ENCODE peak calls at places on chromosomes 4 and X, in four cellular contexts. One of them, this sample, is unnamed.

GRCh38 chrX:152904151-152905080 is 6.5 kb downstream of the ZNF185 start:
- DNase-seq in K562: peak
- DNase-seq in H1: peak
- DNase-seq in HepG2: no peak
- DNase-seq in this sample: peak

GRCh38 chrX:143017272-143017671 is 8.5 kb upstream of the SPANXN4 start:
- DNase-seq in K562: no peak
- DNase-seq in H1: no peak
- DNase-seq in HepG2: no peak
- DNase-seq in this sample: no peak

GRCh38 chr4:177308125-177308524 is 1.5 kb upstream of the NEIL3 start:
- DNase-seq in K562: no peak
- DNase-seq in H1: no peak
- DNase-seq in HepG2: peak
- DNase-seq in this sample: no peak

GRCh38 chr4:101217353-101218031 is 129.8 kb downstream of the PPP3CA start:
- DNase-seq in K562: no peak
- DNase-seq in H1: no peak
- DNase-seq in HepG2: no peak
- DNase-seq in this sample: peak

GRCh38 chr4:188428935-188429334 is 289.7 kb downstream of the TRIML1 start:
- DNase-seq in K562: no peak
- DNase-seq in H1: no peak
- DNase-seq in HepG2: no peak
- DNase-seq in this sample: no peak

GRCh38 chr4:35562831-35563230 is 681.5 kb downstream of the ARAP2 start:
- DNase-seq in K562: no peak
- DNase-seq in H1: no peak
- DNase-seq in HepG2: no peak
- DNase-seq in this sample: no peak

GRCh38 chr4:99100876-99101275 is 12.3 kb upstream of the ADH5 start:
- DNase-seq in K562: no peak
- DNase-seq in H1: no peak
- DNase-seq in HepG2: no peak
- DNase-seq in this sample: no peak

GRCh38 chrX:105738162-105738561 is 84.2 kb upstream of the NRK start:
- DNase-seq in K562: no peak
- DNase-seq in H1: no peak
- DNase-seq in HepG2: no peak
- DNase-seq in this sample: no peak

GRCh38 chr4:5361968-5362367 is 310.7 kb downstream of the STK32B start:
- DNase-seq in K562: no peak
- DNase-seq in H1: no peak
- DNase-seq in HepG2: no peak
- DNase-seq in this sample: peak

GRCh38 chr4:45518832-45519231 is 605.0 kb downstream of the GABRG1 start:
- DNase-seq in K562: no peak
- DNase-seq in H1: no peak
- DNase-seq in HepG2: no peak
- DNase-seq in this sample: no peak

GRCh38 chrX:104342065-104342464 is 87.3 kb upstream of the ESX1 start:
- DNase-seq in K562: no peak
- DNase-seq in H1: no peak
- DNase-seq in HepG2: no peak
- DNase-seq in this sample: no peak

GRCh38 chr4:5462896-5463295 is 245.5 kb downstream of the EVC2 start:
- DNase-seq in K562: no peak
- DNase-seq in H1: peak
- DNase-seq in HepG2: no peak
- DNase-seq in this sample: no peak

GRCh38 chrX:123330229-123330942 is 146.3 kb downstream of the GRIA3 start:
- DNase-seq in K562: no peak
- DNase-seq in H1: no peak
- DNase-seq in HepG2: no peak
- DNase-seq in this sample: no peak

GRCh38 chr4:185437809-185438208 is 12.0 kb upstream of the UFSP2 start:
- DNase-seq in K562: no peak
- DNase-seq in H1: no peak
- DNase-seq in HepG2: no peak
- DNase-seq in this sample: no peak

GRCh38 chr4:185441479-185441878 is 15.7 kb upstream of the UFSP2 start:
- DNase-seq in K562: no peak
- DNase-seq in H1: no peak
- DNase-seq in HepG2: no peak
- DNase-seq in this sample: no peak
- TF ChIP-seq EZH2 in K562: no peak
- TF ChIP-seq EZH2 in H1: no peak
- TF ChIP-seq EZH2 in HepG2: no peak
- TF ChIP-seq EZH2 in this sample: no peak

GRCh38 chrX:17851854-17852253 is 9.2 kb downstream of the RAI2 start:
- DNase-seq in K562: no peak
- DNase-seq in H1: no peak
- DNase-seq in HepG2: no peak
- DNase-seq in this sample: no peak
- TF ChIP-seq JUN in K562: no peak
- TF ChIP-seq JUN in H1: no peak
- TF ChIP-seq JUN in HepG2: no peak
- TF ChIP-seq JUN in this sample: no peak

GRCh38 chr4:47143261-47143660 is 111.9 kb downstream of the GABRB1 start:
- DNase-seq in K562: no peak
- DNase-seq in H1: no peak
- DNase-seq in HepG2: no peak
- DNase-seq in this sample: no peak
- TF ChIP-seq EZH2 in K562: no peak
- TF ChIP-seq EZH2 in H1: no peak
- TF ChIP-seq EZH2 in HepG2: no peak
- TF ChIP-seq EZH2 in this sample: no peak

GRCh38 chrX:121755541-121755940 is 708.1 kb downstream of the GLUD2 start:
- DNase-seq in K562: no peak
- DNase-seq in H1: no peak
- DNase-seq in HepG2: no peak
- DNase-seq in this sample: no peak

DNA sequence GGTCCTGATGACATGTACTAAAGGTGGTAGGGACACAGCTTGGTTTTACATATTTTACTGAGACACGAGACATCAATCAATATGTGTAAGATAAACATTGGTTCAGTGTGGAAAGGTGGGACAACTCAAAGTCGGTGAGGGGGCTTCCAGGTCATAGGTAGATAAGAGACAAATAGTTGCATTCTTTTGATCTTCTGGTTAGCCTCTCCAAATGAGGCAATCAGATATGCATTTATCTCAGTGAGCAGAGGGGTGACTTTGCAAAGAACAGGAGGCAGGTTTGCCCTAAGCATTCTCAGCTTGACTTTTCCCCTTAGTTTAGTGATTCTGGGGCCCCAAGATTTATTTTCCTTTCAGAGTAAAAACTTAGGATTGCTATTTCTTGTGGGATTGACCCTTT is 706.9 kb downstream of the GLUD2 start:
- DNase-seq in K562: no peak
- DNase-seq in H1: no peak
- DNase-seq in HepG2: no peak
- DNase-seq in this sample: no peak
- TF ChIP-seq JUN in K562: no peak
- TF ChIP-seq JUN in H1: no peak
- TF ChIP-seq JUN in HepG2: no peak
- TF ChIP-seq JUN in this sample: no peak

DNA sequence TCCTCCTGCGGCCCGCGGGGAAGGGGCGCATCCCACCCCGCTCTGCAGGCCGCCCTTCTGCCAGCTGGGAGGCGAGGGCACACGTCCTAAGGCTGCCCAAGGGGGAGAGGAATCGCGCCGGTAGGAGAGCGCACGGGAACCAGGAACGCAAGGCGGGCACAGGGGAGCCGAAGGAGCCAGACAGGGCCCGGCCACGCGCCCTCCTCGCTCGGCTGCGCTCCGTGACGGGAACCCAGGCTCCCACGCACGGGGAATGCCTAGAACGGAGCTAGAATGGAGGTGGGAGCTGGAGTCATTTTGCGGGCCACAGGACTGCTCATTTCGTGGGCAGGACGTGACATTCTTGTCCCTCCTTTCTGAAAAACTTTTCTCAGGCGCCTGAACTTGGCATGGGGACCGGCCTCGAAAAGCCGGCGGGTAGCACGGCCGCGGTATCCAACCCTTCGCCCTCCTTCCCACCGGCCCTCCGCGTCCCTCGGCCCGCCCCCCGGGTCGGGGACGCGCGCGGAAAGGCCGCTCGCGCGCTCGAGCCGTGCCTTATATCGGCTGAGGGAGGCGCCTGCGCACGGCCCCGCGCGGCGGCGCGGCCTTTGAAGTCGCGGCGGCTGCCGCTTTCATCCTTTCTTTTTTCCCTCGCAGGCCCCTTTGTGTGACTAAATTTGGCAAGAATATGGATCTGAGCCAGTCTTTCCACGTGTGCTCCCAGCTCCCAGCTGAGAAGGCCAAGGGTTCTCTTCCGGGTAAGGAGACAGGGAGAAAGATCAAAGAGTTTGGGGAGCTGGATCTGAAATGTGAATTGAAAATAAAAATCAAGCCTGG is 4.3 kb upstream of the LEF1 start:
- DNase-seq in K562: peak
- DNase-seq in H1: peak
- DNase-seq in HepG2: peak
- DNase-seq in this sample: peak
- TF ChIP-seq EZH2 in K562: no peak
- TF ChIP-seq EZH2 in H1: peak
- TF ChIP-seq EZH2 in HepG2: no peak
- TF ChIP-seq EZH2 in this sample: peak

GRCh38 chr4:139025841-139026240 is 10.3 kb downstream of the NOCT start:
- DNase-seq in K562: no peak
- DNase-seq in H1: no peak
- DNase-seq in HepG2: no peak
- DNase-seq in this sample: no peak
- TF ChIP-seq JUN in K562: no peak
- TF ChIP-seq JUN in H1: no peak
- TF ChIP-seq JUN in HepG2: no peak
- TF ChIP-seq JUN in this sample: no peak

This sample was measured in endothelial cell of umbilical vein.